ENCODE peak calls at places on chromosomes 4 and X, in eight cellular contexts. E is OCI-LY7, V is kidney epithelial cell, S is right atrium auricular region, R is AG04449, T is AG09309, P is transverse colon, Q is fibroblast of lung. A is an unnamed sample.
A peak's percentile ranks its signal among the peaks of the same experiment; 100 is the strongest.

GRCh38 chr4:124640037-124640730 is 72.3 kb downstream of the ANKRD50 start:
- DNase-seq in T (peak; percentile 20), E (no peak), Q (peak; percentile 88), S (no peak), R (no peak), P (no peak), V (peak; percentile 61), A (no peak)

GRCh38 chr4:95867919-95868318 is 28.0 kb downstream of the PDHA2 start:
- DNase-seq in T (no peak), E (peak; percentile 49), V (no peak), S (no peak), Q (peak; percentile 9), P (no peak), R (no peak), A (no peak)

GRCh38 chr4:20418865-20419451 is 167.3 kb downstream of the SLIT2 start:
- DNase-seq in P (no peak), V (peak; percentile 45), E (peak; percentile 67), Q (peak; percentile 68), S (no peak), T (peak; percentile 57), R (peak; percentile 41), A (peak; percentile 21)

GRCh38 chr4:157204634-157205244 is 15.8 kb upstream of the GRIA2 start:
- DNase-seq in E (no peak), Q (no peak), V (no peak), T (no peak), R (no peak), S (no peak), P (peak; percentile 30), A (peak; percentile 56)

GRCh38 chrX:39730671-39731389 is 366.9 kb downstream of the BCOR start:
- DNase-seq in R (peak; percentile 36), Q (peak; percentile 91), E (peak; percentile 65), T (peak; percentile 83), P (peak; percentile 67), S (peak; percentile 86), V (no peak), A (peak; percentile 64)

GRCh38 chr4:113328514-113328913 is 279.1 kb downstream of the ANK2 start:
- DNase-seq in R (no peak), S (no peak), Q (no peak), E (peak; percentile 26), T (no peak), P (no peak), V (no peak), A (no peak)

GRCh38 chr4:36189511-36190226 is 54.6 kb downstream of the ARAP2 start:
- DNase-seq in Q (no peak), E (peak; percentile 1), S (no peak), T (no peak), R (no peak), P (no peak), V (no peak), A (no peak)

GRCh38 chr4:109943745-109944144 is 31.1 kb downstream of the EGF start:
- DNase-seq in V (no peak), R (no peak), Q (no peak), S (no peak), P (no peak), E (no peak), T (no peak), A (no peak)

GRCh38 chr4:10982305-10982704 is 297.7 kb upstream of the CLNK start:
- DNase-seq in V (no peak), R (no peak), T (no peak), Q (no peak), P (no peak), E (no peak), S (no peak), A (no peak)

DNA sequence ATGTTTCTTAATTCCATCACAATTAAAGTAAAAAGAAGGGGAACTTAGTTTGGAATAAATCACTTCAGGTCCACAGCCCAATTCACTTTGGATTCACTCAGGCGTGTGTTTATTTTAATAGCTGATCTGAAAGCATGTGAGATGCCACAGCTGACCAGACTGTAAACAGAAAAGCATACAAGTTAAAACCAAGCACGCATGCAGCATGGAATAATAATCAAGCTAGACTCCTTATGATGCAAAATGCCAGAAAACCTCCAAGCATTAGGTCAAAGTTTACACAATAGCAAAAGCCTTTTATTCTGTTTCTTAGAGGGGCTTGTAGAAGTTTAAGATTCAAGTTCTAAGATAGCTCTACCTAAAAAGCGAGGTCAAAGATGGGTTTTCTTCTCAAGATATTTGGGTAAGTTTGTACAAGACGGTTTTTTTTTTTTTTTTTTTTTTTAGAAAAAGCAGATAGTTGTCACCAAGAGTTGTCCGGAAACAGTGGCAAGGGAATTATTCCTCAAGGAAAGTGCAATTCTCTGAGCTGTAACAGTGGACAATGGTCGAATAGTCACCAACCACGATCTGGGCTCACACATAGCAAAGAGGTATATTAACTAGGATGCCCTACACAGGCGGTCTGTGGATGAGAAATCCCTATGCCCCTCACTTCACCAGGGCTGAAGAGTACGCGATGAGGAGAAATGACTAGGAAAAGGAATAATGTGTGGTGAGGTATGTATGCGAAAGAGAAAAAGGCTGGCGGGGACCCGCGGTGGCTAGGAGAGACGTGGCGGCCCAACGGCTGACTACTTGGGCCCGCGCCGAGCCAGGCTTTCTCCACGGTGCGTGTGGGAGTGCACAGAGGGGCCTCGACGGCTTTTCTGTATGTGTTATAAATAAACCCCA is 680 bp upstream of the PRRG1 start:
- DNase-seq in S (no peak), E (no peak), P (no peak), R (no peak), Q (peak; percentile 41), V (no peak), T (no peak), A (no peak)
- H3K4me3 ChIP-seq in S (peak overlapping the region; percentile 55), E (no peak overlapping the region), P (peak overlapping the region; percentile 47), R (peak overlapping the region; percentile 51), Q (peak overlapping the region; percentile 57), V (peak overlapping the region; percentile 81), T (peak overlapping the region; percentile 46), A (no peak overlapping the region)

GRCh38 chrX:136778020-136778419 is 2.7 kb downstream of the ARHGEF6 start:
- DNase-seq in V (no peak), E (no peak), R (no peak), P (no peak), T (no peak), S (no peak), Q (no peak), A (no peak)
- H3K4me3 ChIP-seq in V (no peak overlapping the region), E (peak overlapping the region; percentile 80), R (no peak overlapping the region), P (no peak overlapping the region), T (no peak overlapping the region), S (no peak overlapping the region), Q (no peak overlapping the region), A (no peak overlapping the region)

GRCh38 chr4:137676357-137676998 is 144.2 kb upstream of the PCDH18 start:
- DNase-seq in Q (no peak), T (no peak), R (no peak), P (no peak), S (no peak), V (no peak), E (no peak), A (no peak)
- H3K4me3 ChIP-seq in Q (no peak overlapping the region), T (no peak overlapping the region), R (no peak overlapping the region), P (no peak overlapping the region), S (no peak overlapping the region), V (no peak overlapping the region), E (no peak overlapping the region), A (no peak overlapping the region)

DNA sequence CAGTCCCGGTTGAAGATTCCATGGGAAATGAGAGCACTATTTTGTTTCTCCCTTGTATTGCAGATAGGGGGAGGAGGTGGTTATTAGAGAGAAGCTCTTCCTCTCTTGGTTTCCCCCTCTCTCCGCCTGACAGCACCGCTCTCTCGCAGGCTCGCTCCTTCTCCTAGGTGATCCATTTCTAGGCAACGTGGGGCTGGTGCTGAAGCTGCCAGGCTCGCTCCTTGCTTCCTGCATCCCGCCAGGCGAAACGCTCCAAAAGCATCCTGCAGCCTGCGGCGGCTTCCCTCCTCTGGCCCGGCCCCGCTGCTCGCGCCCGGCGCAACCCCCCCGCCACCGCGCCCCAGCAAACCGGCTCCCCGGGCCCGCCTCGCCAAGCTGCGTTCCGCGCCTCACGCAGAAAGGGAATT is at the start of gene GRID2:
- DNase-seq in V (no peak), P (no peak), T (no peak), E (no peak), R (no peak), S (no peak), Q (peak; percentile 29), A (no peak)
- H3K4me3 ChIP-seq in V (peak within 1 kb of the TSS; percentile 39), P (no peak within 1 kb of the TSS), T (no peak within 1 kb of the TSS), E (no peak within 1 kb of the TSS), R (no peak within 1 kb of the TSS), S (peak within 1 kb of the TSS; percentile 51), Q (peak within 1 kb of the TSS; percentile 46), A (no peak within 1 kb of the TSS)

GRCh38 chr4:120049732-120050494 is 16.7 kb downstream of the MAD2L1 start:
- DNase-seq in R (no peak), Q (peak; percentile 83), T (peak; percentile 71), S (peak; percentile 91), V (no peak), E (peak; percentile 73), P (peak; percentile 85), A (no peak)
- H3K4me3 ChIP-seq in R (peak overlapping the region; percentile 52), Q (peak overlapping the region; percentile 47), T (peak overlapping the region; percentile 39), S (peak overlapping the region; percentile 19), V (no peak overlapping the region), E (no peak overlapping the region), P (peak overlapping the region; percentile 8), A (no peak overlapping the region)